ENCODE peak calls at places on chromosome 17, in five cellular contexts. L, Y, T, R and Q are unnamed samples.

GRCh38 chr17:52158450-52159042 is at the start of gene CA10:
- DNase-seq in L (no peak), Y (peak), T (no peak), R (no peak), Q (no peak)

GRCh38 chr17:46916623-46917022 is 6.3 kb upstream of the GOSR2 start:
- DNase-seq in R (no peak), Y (no peak), T (no peak), L (no peak), Q (no peak)

GRCh38 chr17:39740357-39741111 is 2.8 kb downstream of the GRB7 start:
- DNase-seq in Y (no peak), R (no peak), T (no peak), L (no peak), Q (no peak)

GRCh38 chr17:41649923-41650519 is 25.6 kb upstream of the KRT17 start:
- DNase-seq in Y (no peak), L (no peak), T (no peak), R (no peak), Q (no peak)

GRCh38 chr17:20121359-20122235 is 112.4 kb downstream of the SPECC1 start:
- DNase-seq in R (peak), Y (peak), T (peak), L (no peak), Q (peak)

GRCh38 chr17:34620458-34620857 is 41.1 kb downstream of the TMEM132E start:
- DNase-seq in T (no peak), Y (no peak), L (no peak), R (no peak), Q (no peak)

GRCh38 chr17:10649031-10649430 is 8.1 kb downstream of the MYH3 start:
- DNase-seq in Y (no peak), R (no peak), L (no peak), T (no peak), Q (no peak)

GRCh38 chr17:70110443-70110880 is 35.4 kb downstream of the KCNJ16 start:
- DNase-seq in L (no peak), Y (no peak), T (no peak), R (no peak), Q (peak)

GRCh38 chr17:2222901-2223616 is 80.5 kb downstream of the SMG6 start:
- DNase-seq in Y (peak), T (no peak), L (no peak), R (no peak), Q (peak)

GRCh38 chr17:81706232-81706611 is 3.1 kb downstream of the MRPL12 start:
- DNase-seq in T (no peak), R (no peak), L (no peak), Y (no peak), Q (no peak)

GRCh38 chr17:19022747-19023146 is 18.2 kb upstream of the FAM83G start:
- DNase-seq in Y (no peak), T (no peak), R (no peak), L (no peak), Q (no peak)

GRCh38 chr17:65078441-65079160 is 22.1 kb upstream of the GNA13 start:
- DNase-seq in T (no peak), L (no peak), R (no peak), Y (no peak), Q (no peak)

GRCh38 chr17:19744922-19745757 is 3.0 kb downstream of the ALDH3A1 start:
- DNase-seq in L (peak), T (peak), Y (peak), R (peak), Q (peak)

GRCh38 chr17:48842746-48843145 is 11.9 kb downstream of the CALCOCO2 start:
- DNase-seq in L (no peak), R (no peak), T (no peak), Y (no peak), Q (no peak)

GRCh38 chr17:42252528-42253172 is 23.5 kb downstream of the STAT5B start:
- DNase-seq in L (no peak), R (no peak), T (no peak), Y (no peak), Q (no peak)

GRCh38 chr17:77011173-77012011 is 129.4 kb upstream of the SEC14L1 start:
- DNase-seq in T (no peak), R (peak), Y (peak), L (no peak), Q (peak)

GRCh38 chr17:55793272-55793671 is 42.4 kb downstream of the PCTP start:
- DNase-seq in L (no peak), Y (no peak), R (no peak), T (no peak), Q (no peak)

GRCh38 chr17:8109669-8110455 is 8.5 kb downstream of the ALOXE3 start:
- DNase-seq in R (peak), L (no peak), T (peak), Y (peak), Q (peak)

GRCh38 chr17:3762922-3763776 is 37.8 kb downstream of the ITGAE start:
- DNase-seq in T (no peak), R (no peak), Y (no peak), L (no peak), Q (no peak)

GRCh38 chr17:64369007-64369893 is 21.4 kb downstream of the PECAM1 start:
- DNase-seq in T (peak), Y (no peak), L (no peak), R (no peak), Q (no peak)

GRCh38 chr17:17749921-17750320 is 68.7 kb downstream of the RAI1 start:
- DNase-seq in L (no peak), R (peak), T (no peak), Y (peak), Q (peak)

GRCh38 chr17:80840011-80840410 is 151.6 kb upstream of the CHMP6 start:
- DNase-seq in T (no peak), Y (no peak), R (no peak), L (no peak), Q (no peak)

DNA sequence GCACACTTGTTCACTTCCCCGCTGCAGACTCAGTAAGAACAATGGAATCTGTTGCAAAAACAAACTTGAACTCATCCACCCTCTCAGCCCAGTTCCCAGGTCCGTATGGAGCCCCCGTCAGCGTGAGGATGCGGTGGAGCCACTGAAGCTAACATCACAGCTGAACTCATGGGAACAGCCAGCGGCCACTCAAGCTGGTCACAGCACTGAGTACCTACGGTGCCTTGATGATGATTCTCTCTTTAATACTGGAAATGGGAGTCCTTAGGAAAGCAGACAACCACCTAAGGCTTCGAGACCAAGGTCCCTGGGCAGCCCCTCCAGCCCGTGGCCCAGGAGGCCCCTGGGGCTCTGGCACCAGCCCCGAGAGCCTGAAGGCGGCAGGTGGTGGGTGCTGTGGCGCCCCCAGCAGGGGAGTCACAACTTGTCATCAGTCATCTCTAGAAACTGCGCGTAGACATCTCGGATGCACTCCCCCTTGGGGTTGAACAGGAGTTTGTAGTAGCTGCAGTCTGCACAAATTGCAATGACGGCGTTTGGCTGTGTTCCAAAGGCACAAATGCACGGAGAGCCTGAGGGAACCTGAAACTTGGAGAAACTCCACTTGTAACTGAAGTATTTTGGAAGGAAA is 31.0 kb upstream of the RHOT1 start:
- DNase-seq in L (peak), T (no peak), Y (peak), R (no peak), Q (peak)
- TF ChIP-seq CTCF in L (peak), T (peak), Y (peak), R (peak), Q (peak)

GRCh38 chr17:71828182-71828596 is 292.6 kb upstream of the SOX9 start:
- DNase-seq in Y (peak), L (no peak), T (no peak), R (peak), Q (peak)

DNA sequence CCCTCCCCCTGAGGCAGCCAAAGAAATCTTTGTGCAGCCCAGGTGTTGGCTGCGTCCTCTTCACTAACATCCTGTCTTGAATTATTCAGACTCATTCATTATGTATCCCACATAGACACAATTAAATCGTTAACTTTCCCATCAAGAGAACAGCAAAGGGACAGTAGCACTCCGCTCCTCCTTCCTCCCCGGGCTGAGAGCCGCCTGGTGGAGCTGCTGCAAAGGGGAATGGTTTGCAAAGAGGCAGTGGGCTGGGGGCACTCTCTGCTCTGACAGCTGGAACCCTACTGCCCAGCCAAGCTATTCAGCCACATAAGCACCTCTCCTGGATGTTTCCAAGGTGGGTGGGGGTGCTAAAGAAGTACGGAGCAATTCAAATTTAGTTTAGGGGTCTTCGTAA is 289.9 kb upstream of the SOX9 start:
- DNase-seq in T (no peak), L (no peak), Y (peak), R (peak), Q (no peak)
- TF ChIP-seq CTCF in T (no peak), L (peak), Y (peak), R (no peak), Q (no peak)

GRCh38 chr17:28228109-28228840 is 90.7 kb upstream of the TMEM97 start:
- DNase-seq in L (no peak), R (no peak), Y (peak), T (no peak), Q (peak)
- TF ChIP-seq CTCF in L (peak), R (peak), Y (peak), T (no peak), Q (peak)

DNA sequence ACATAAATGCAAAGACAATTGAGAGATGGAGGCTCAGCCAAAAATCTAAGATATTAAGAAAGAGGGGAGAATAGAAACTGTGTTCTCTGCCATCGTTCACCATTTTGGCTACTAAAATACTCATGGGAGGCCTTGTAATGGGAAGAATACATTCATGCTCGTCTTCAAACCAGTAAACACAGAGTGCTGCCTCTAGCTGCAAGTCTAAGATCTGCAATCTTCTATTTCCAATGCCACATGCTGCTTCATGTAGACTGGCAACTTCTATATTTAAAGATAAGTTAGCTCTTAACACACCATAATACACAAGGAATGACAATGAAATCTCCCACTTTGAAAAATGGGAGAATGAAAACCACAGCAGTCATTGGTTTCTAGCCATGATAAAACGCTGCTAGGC is 387.3 kb downstream of the HS3ST3B1 start:
- DNase-seq in T (no peak), R (no peak), Y (no peak), L (no peak), Q (no peak)
- TF ChIP-seq CTCF in T (no peak), R (peak), Y (peak), L (peak), Q (no peak)

DNA sequence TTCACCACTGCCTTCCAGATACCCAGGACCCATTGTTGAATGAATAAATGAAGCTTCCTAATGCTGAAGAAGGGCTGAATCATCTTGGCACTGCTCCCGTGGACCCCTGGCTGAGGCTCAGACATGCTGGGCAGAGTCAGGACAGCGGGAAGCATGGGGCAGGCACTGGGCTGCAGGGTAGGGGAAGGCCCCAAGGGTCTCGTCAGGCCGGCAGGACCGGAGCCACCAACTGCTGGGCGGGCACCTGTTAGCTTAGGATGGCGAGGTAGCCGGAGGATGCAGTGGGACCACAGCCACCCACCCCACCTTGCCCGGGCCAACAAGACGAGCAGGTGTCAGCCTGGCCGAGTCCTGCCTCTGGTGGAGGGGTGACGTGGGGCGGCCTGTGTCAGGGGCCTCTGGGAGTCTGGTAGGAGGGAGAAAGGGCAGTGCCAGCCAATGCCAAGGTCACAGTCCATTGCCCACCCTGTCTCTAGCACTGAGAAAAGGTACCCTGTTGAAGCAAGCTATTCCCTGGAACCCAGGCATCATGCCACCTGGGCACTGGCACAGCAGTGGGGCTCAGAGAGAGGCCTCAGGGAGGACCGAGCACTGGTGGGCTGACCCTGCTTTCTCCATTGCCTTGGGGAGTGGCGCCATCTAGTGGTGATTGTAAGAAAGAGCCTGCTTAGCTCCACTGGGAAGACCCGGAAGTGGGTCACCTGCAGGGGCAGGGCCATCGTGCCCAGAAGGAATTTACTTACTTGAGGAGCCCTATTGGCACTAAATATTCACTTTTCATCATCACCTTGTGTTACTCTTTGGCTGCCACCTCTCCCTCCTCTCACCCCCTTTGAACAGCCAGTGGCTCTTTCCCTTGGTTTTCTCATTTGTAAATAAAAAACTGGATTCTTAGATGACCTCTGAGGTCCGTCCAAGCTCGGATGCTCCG is 3.0 kb upstream of the DLX3 start:
- DNase-seq in Y (peak), R (peak), T (peak), L (peak), Q (peak)
- TF ChIP-seq CTCF in Y (peak), R (peak), T (peak), L (peak), Q (peak)

DNA sequence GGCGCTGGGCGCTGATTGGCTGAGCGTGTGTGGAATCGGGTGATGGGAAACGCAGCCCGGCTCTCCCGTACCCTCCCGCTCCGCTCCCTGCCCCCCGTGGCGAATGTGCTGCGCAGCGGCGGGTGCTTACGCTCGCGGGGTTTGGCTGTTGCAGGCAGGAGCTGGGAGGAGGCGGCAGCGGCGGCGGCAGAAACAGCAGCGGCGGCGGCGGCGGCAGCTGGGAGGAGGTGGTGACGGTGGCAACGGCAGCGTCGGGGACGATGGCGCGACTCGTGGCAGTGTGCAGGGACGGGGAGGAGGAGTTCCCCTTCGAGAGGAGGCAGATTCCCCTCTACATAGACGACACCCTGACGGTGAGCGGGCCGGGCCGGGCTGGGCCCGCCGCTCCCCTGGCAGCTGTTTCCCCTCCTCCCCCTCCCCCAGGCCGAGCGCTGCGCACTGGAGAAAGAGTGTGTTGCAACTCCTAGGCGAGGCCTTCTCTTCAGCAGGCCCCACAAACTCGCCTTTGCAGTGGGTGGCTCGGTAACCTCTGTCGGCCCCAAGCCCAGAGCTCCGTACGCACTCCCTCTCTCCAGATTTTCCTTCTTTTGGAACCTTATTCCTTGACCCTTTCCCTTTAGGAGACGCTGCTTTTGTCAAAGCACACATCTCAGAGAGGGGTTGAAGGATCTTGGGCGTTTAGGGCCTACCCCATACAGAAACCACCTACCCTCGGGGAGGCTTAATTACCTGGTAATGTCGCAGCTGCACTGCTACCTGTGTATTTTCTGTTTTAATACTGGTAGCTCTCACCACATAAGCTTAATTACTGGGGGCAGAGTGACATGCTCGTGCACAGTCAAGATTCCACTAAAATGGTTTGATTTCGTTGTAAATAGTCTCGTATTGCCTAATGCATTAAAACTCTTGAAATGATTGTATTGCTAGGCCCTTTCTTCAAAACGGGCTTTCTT is 1.0 kb downstream of the GGNBP2 start:
- DNase-seq in T (peak), Y (peak), R (peak), L (peak), Q (peak)
- TF ChIP-seq CTCF in T (no peak), Y (peak), R (peak), L (peak), Q (no peak)

GRCh38 chr17:14044702-14045101 is 24.6 kb upstream of the COX10 start:
- DNase-seq in L (no peak), R (no peak), Y (no peak), T (no peak), Q (no peak)

GRCh38 chr17:14047591-14047990 is 21.7 kb upstream of the COX10 start:
- DNase-seq in R (no peak), Y (no peak), T (no peak), L (no peak), Q (no peak)

GRCh38 chr17:14046978-14047377 is 22.3 kb upstream of the COX10 start:
- DNase-seq in L (no peak), R (no peak), T (no peak), Y (no peak), Q (no peak)

GRCh38 chr17:14050616-14051015 is 18.7 kb upstream of the COX10 start:
- DNase-seq in L (no peak), R (no peak), Y (no peak), T (no peak), Q (no peak)

GRCh38 chr17:14048169-14048568 is 21.1 kb upstream of the COX10 start:
- DNase-seq in T (no peak), Y (peak), L (no peak), R (no peak), Q (peak)
- TF ChIP-seq CTCF in T (peak), Y (peak), L (peak), R (peak), Q (peak)

GRCh38 chr17:50620848-50621247 is 13.8 kb upstream of the ABCC3 start:
- DNase-seq in Y (peak), R (no peak), T (no peak), L (no peak), Q (peak)
- TF ChIP-seq CTCF in Y (peak), R (peak), T (no peak), L (peak), Q (peak)

GRCh38 chr17:78422267-78422605 is 43.8 kb downstream of the PGS1 start:
- DNase-seq in L (no peak), Y (no peak), T (no peak), R (no peak), Q (no peak)
- TF ChIP-seq CTCF in L (peak), Y (no peak), T (no peak), R (no peak), Q (peak)

GRCh38 chr17:62895650-62896301 is 70.3 kb upstream of the TANC2 start:
- DNase-seq in L (no peak), T (no peak), R (no peak), Y (no peak), Q (no peak)
- TF ChIP-seq CTCF in L (no peak), T (no peak), R (no peak), Y (no peak), Q (no peak)